ENCODE peak calls at places on chromosomes 6 and 20, in seven cellular contexts. S is adrenal gland, H is body of pancreas, I is endodermal cell, N is left lung, K is psoas muscle, B is H9. G is an unnamed sample.

GRCh38 chr6:139743629-139744028 is 369.2 kb upstream of the CITED2 start:
- DNase-seq in S (no peak), N (no peak), K (no peak), H (no peak), I (no peak), B (no peak), G (peak; percentile 69)

GRCh38 chr6:7108196-7108963 is 619 bp downstream of the RREB1 start:
- DNase-seq in H (peak; percentile 59), B (peak; percentile 62), I (peak; percentile 85), K (peak; percentile 82), S (peak; percentile 79), N (peak; percentile 69), G (no peak)

GRCh38 chr6:141326426-141326825 is 806.3 kb upstream of the GJE1 start:
- DNase-seq in B (no peak), I (no peak), K (no peak), H (peak; percentile 13), N (no peak), S (peak; percentile 60), G (peak; percentile 94)

GRCh38 chr20:41361757-41362747 is 4.6 kb downstream of the EMILIN3 start:
- DNase-seq in K (peak; percentile 79), I (no peak), H (no peak), N (no peak), B (peak; percentile 23), S (peak; percentile 79), G (no peak)

GRCh38 chr20:19397676-19398075 is 185.2 kb downstream of the SLC24A3 start:
- DNase-seq in N (no peak), S (no peak), H (no peak), I (no peak), B (no peak), K (no peak), G (no peak)

GRCh38 chr20:34022154-34022842 is 28.6 kb downstream of the RALY start:
- DNase-seq in B (no peak), S (no peak), H (no peak), N (no peak), I (no peak), K (no peak), G (no peak)

GRCh38 chr20:54180931-54181330 is 7.1 kb upstream of the CYP24A1 start:
- DNase-seq in H (no peak), S (no peak), K (no peak), N (no peak), B (no peak), I (no peak), G (no peak)

GRCh38 chr20:59270380-59270779 is 30.0 kb upstream of the EDN3 start:
- DNase-seq in S (no peak), N (no peak), K (no peak), I (no peak), H (no peak), B (no peak), G (no peak)

GRCh38 chr6:41672816-41673703 is 34.8 kb downstream of the MDFI start:
- DNase-seq in H (no peak), N (peak; percentile 7), S (no peak), B (no peak), K (peak; percentile 9), I (peak; percentile 46), G (no peak)

GRCh38 chr20:63133481-63134091 is 82.3 kb downstream of the YTHDF1 start:
- DNase-seq in B (peak; percentile 23), H (no peak), I (peak; percentile 36), S (no peak), N (no peak), K (peak; percentile 23), G (no peak)

GRCh38 chr20:63132715-63133471 is 83.0 kb downstream of the YTHDF1 start:
- DNase-seq in H (no peak), N (peak; percentile 23), B (peak; percentile 26), S (no peak), I (peak; percentile 41), K (peak; percentile 26), G (no peak)

GRCh38 chr20:63134201-63134612 is 81.7 kb downstream of the YTHDF1 start:
- DNase-seq in S (no peak), N (peak; percentile 20), K (peak; percentile 46), I (peak; percentile 72), B (peak; percentile 68), H (no peak), G (no peak)

GRCh38 chr20:63130654-63131577 is 85.0 kb downstream of the YTHDF1 start:
- DNase-seq in B (peak; percentile 26), I (peak; percentile 36), N (peak; percentile 28), H (no peak), K (peak; percentile 35), S (no peak), G (no peak)

GRCh38 chr20:63132131-63132714 is 83.7 kb downstream of the YTHDF1 start:
- DNase-seq in I (peak; percentile 28), S (no peak), H (no peak), N (peak; percentile 10), B (peak; percentile 17), K (peak; percentile 21), G (no peak)
- H3K27ac ChIP-seq in I (no peak overlapping the region), S (no peak overlapping the region), H (no peak overlapping the region), N (no peak overlapping the region), B (no peak overlapping the region), K (no peak overlapping the region), G (no peak overlapping the region)

GRCh38 chr6:55040102-55040848 is 134.0 kb upstream of the HCRTR2 start:
- DNase-seq in H (no peak), I (no peak), K (no peak), S (no peak), N (no peak), B (no peak), G (peak; percentile 87)

GRCh38 chr6:55033021-55033546 is 141.2 kb upstream of the HCRTR2 start:
- DNase-seq in B (no peak), H (no peak), K (no peak), N (no peak), I (no peak), S (no peak), G (no peak)

DNA sequence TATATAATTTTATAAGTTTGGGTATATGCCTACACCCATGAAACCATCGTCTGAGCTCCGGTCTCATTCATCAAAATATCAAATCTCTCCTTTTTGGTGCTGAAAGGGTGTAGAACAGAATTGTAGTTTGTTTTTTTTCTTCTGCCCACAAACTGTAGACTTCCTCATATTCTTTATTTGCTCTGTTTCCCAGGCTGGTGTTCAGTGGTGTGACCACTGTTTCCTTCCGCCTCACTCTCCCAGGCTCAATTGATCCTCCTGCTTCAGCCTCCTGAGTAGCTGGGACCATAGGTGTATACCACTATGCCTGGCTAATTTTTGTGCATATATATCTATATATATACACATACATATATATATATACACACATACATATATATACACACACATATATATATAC is 139.6 kb upstream of the HCRTR2 start:
- DNase-seq in H (no peak), K (no peak), I (no peak), B (no peak), S (no peak), N (no peak), G (no peak)
- TF ChIP-seq CTCF in H (no peak), K (no peak), I (no peak), B (no peak), S (no peak), N (no peak), G (no peak)

GRCh38 chr20:62726276-62726675 is 17.6 kb downstream of the NTSR1 start:
- DNase-seq in B (no peak), H (no peak), S (no peak), I (no peak), K (peak; percentile 26), N (no peak), G (no peak)
- H3K27me3 ChIP-seq in B (no peaks in the 10 kb centered on the region), H (no peaks in the 10 kb centered on the region), S (peaks cover 22% of the 10 kb centered on the region), I (no peaks in the 10 kb centered on the region), K (peaks cover 14% of the 10 kb centered on the region), N (peaks cover 13% of the 10 kb centered on the region), G (peaks cover 56% of the 10 kb centered on the region)

GRCh38 chr6:30770164-30770563 is 25.8 kb upstream of the IER3 start:
- DNase-seq in S (no peak), I (no peak), N (no peak), B (no peak), K (no peak), H (no peak), G (no peak)
- H3K27ac ChIP-seq in S (peak overlapping the region; percentile 12), I (no peak overlapping the region), N (peak overlapping the region; percentile 15), B (no peak overlapping the region), K (peak overlapping the region; percentile 46), H (peak overlapping the region; percentile 54), G (peak overlapping the region; percentile 100)

GRCh38 chr6:156866181-156866862 is 89.1 kb downstream of the ARID1B start:
- DNase-seq in I (peak; percentile 65), S (no peak), H (no peak), B (no peak), N (no peak), K (no peak), G (no peak)
- TF ChIP-seq CTCF in I (no peak), S (no peak), H (no peak), B (no peak), N (no peak), K (no peak), G (no peak)

G was measured in AG04450.